ENCODE peak calls at places on chromosomes 1 and 21, in six cellular contexts. D is naive thymus-derived CD8-positive, alpha-beta T cell; M is smooth muscle cell of the brain vasculature; J is neuronal stem cell; I is NCI-H460; Y is Caki2. X is an unnamed sample.

GRCh38 chr1:22388666-22389455 is 62.8 kb upstream of the ZBTB40 start:
- DNase-seq in D (no peak), M (no peak), J (no peak), I (no peak), Y (no peak), X (no peak)

GRCh38 chr1:29648026-29648425 is 411.7 kb downstream of the PTPRU start:
- DNase-seq in D (no peak), M (no peak), J (no peak), I (no peak), Y (no peak), X (no peak)

GRCh38 chr21:29638138-29638537 is 301.7 kb downstream of the GRIK1 start:
- DNase-seq in D (no peak), M (no peak), J (no peak), I (no peak), Y (no peak), X (no peak)

GRCh38 chr1:28329395-28330153 is 734 bp downstream of the MED18 start:
- DNase-seq in D (no peak), M (no peak), J (no peak), I (no peak), Y (no peak), X (no peak)

GRCh38 chr1:119882172-119883029 is 13.9 kb downstream of the ADAM30 start:
- DNase-seq in D (no peak), M (no peak), J (no peak), I (no peak), Y (no peak), X (no peak)

GRCh38 chr1:167223144-167224103 is 2.7 kb downstream of the POU2F1 start:
- DNase-seq in D (no peak), M (no peak), J (no peak), I (no peak), Y (no peak), X (no peak)

GRCh38 chr1:34781844-34782391 is 904 bp downstream of the GJB3 start:
- DNase-seq in D (no peak), M (no peak), J (no peak), I (no peak), Y (no peak), X (no peak)

GRCh38 chr1:153396461-153396860 is 5.6 kb upstream of the S100A8 start:
- DNase-seq in D (no peak), M (no peak), J (no peak), I (no peak), Y (no peak), X (no peak)

GRCh38 chr1:51519857-51520699 is 1.0 kb upstream of the EPS15 start:
- DNase-seq in D (no peak), M (no peak), J (no peak), I (no peak), Y (peak), X (no peak)

GRCh38 chr1:67647036-67647798 is 37.8 kb upstream of the GADD45A start:
- DNase-seq in D (no peak), M (no peak), J (no peak), I (no peak), Y (peak), X (no peak)

GRCh38 chr1:154326546-154327465 is 1.5 kb downstream of the ATP8B2 start:
- DNase-seq in D (no peak), M (no peak), J (no peak), I (no peak), Y (no peak), X (no peak)

GRCh38 chr1:93313026-93313425 is 32.7 kb upstream of the DR1 start:
- DNase-seq in D (no peak), M (no peak), J (no peak), I (no peak), Y (no peak), X (no peak)

GRCh38 chr1:14913475-14914155 is 239.9 kb upstream of the TMEM51 start:
- DNase-seq in D (no peak), M (no peak), J (no peak), I (no peak), Y (peak), X (no peak)

GRCh38 chr1:91501527-91501859 is 842 bp downstream of the CDC7 start:
- DNase-seq in D (no peak), M (no peak), J (no peak), I (no peak), Y (no peak), X (no peak)

GRCh38 chr1:244063498-244063897 is 12.4 kb downstream of the ZBTB18 start:
- DNase-seq in D (no peak), M (no peak), J (no peak), I (no peak), Y (no peak), X (no peak)

GRCh38 chr1:157993179-157994080 is at the start of gene KIRREL1:
- DNase-seq in D (no peak), M (no peak), J (no peak), I (peak), Y (peak), X (no peak)

GRCh38 chr1:48093696-48094518 is 96.7 kb upstream of the TRABD2B start:
- DNase-seq in D (peak), M (peak), J (peak), I (peak), Y (peak), X (peak)

GRCh38 chr1:31013187-31013864 is 52.2 kb downstream of the PUM1 start:
- DNase-seq in D (no peak), M (no peak), J (no peak), I (no peak), Y (peak), X (no peak)

GRCh38 chr1:192589813-192590212 is 14.2 kb downstream of the RGS1 start:
- DNase-seq in D (no peak), M (no peak), J (no peak), I (no peak), Y (no peak), X (no peak)

GRCh38 chr1:28927442-28928305 is 13.3 kb downstream of the EPB41 start:
- DNase-seq in D (no peak), M (no peak), J (no peak), I (peak), Y (no peak), X (no peak)

GRCh38 chr1:246781212-246781611 is 57.0 kb downstream of the SCCPDH start:
- DNase-seq in D (no peak), M (no peak), J (no peak), I (no peak), Y (no peak), X (no peak)

GRCh38 chr1:53663525-53664300 is 75.3 kb downstream of the GLIS1 start:
- DNase-seq in D (no peak), M (no peak), J (no peak), I (no peak), Y (no peak), X (no peak)

GRCh38 chr21:31290765-31291164 is 53.3 kb downstream of the TIAM1 start:
- DNase-seq in D (no peak), M (no peak), J (no peak), I (no peak), Y (no peak), X (no peak)

GRCh38 chr1:92324784-92325183 is 25.9 kb downstream of the RPAP2 start:
- DNase-seq in D (no peak), M (no peak), J (no peak), I (no peak), Y (no peak), X (no peak)